ENCODE peak calls at places on chromosomes 3 and 15, in six cellular contexts. Q is HepG2, O is K562, C is A549, W is SK-N-SH, H is GM12878. R is an unnamed sample.

GRCh38 chr3:61632568-61633175 is 71.3 kb downstream of the PTPRG start:
- DNase-seq in Q (no peak), O (no peak), C (no peak), W (no peak), H (no peak), R (no peak)

GRCh38 chr3:134373278-134373941 is 837 bp downstream of the AMOTL2 start:
- DNase-seq in Q (peak), O (no peak), C (no peak), W (peak), H (no peak), R (peak)

GRCh38 chr3:127544151-127544805 is 46.3 kb downstream of the TPRA1 start:
- DNase-seq in Q (peak), O (peak), C (peak), W (peak), H (no peak), R (no peak)

GRCh38 chr15:86837631-86838030 is 758.0 kb downstream of the AGBL1 start:
- DNase-seq in Q (no peak), O (no peak), C (no peak), W (no peak), H (no peak), R (no peak)

GRCh38 chr15:56428821-56429458 is 36.0 kb downstream of the MNS1 start:
- DNase-seq in Q (peak), O (peak), C (peak), W (peak), H (peak), R (no peak)

GRCh38 chr15:100721758-100722550 is 119.6 kb downstream of the ASB7 start:
- DNase-seq in Q (peak), O (no peak), C (peak), W (no peak), H (no peak), R (peak)

GRCh38 chr15:29570121-29570930 is 251.9 kb downstream of the TJP1 start:
- DNase-seq in Q (no peak), O (no peak), C (no peak), W (peak), H (no peak), R (no peak)

GRCh38 chr3:155418426-155418825 is 124.9 kb upstream of the STRIT1 start:
- DNase-seq in Q (no peak), O (no peak), C (no peak), W (peak), H (no peak), R (no peak)

GRCh38 chr3:14132689-14133088 is 7.8 kb downstream of the TMEM43 start:
- DNase-seq in Q (no peak), O (no peak), C (no peak), W (no peak), H (no peak), R (no peak)

GRCh38 chr3:125624341-125624740 is 29.0 kb upstream of the OSBPL11 start:
- DNase-seq in Q (no peak), O (no peak), C (no peak), W (no peak), H (no peak), R (no peak)

GRCh38 chr15:96264801-96265515 is 65.5 kb upstream of the NR2F2 start:
- DNase-seq in Q (peak), O (peak), C (peak), W (no peak), H (no peak), R (no peak)

GRCh38 chr3:113002676-113003075 is 11.9 kb downstream of the GTPBP8 start:
- DNase-seq in Q (no peak), O (no peak), C (no peak), W (no peak), H (no peak), R (no peak)

GRCh38 chr3:45347329-45348000 is 40.9 kb upstream of the LARS2 start:
- DNase-seq in Q (no peak), O (no peak), C (no peak), W (no peak), H (no peak), R (no peak)

GRCh38 chr15:71414778-71415177 is 299.5 kb downstream of the THSD4 start:
- DNase-seq in Q (no peak), O (no peak), C (no peak), W (no peak), H (no peak), R (no peak)

GRCh38 chr15:71413419-71413818 is 298.1 kb downstream of the THSD4 start:
- DNase-seq in Q (no peak), O (no peak), C (no peak), W (no peak), H (no peak), R (no peak)

GRCh38 chr15:71410347-71410746 is 295.1 kb downstream of the THSD4 start:
- DNase-seq in Q (no peak), O (no peak), C (no peak), W (no peak), H (no peak), R (no peak)

GRCh38 chr15:71409541-71409940 is 294.3 kb downstream of the THSD4 start:
- DNase-seq in Q (no peak), O (no peak), C (no peak), W (no peak), H (no peak), R (no peak)

GRCh38 chr15:71411538-71412482 is 296.5 kb downstream of the THSD4 start:
- DNase-seq in Q (no peak), O (no peak), C (peak), W (no peak), H (no peak), R (no peak)
- H3K4me2 ChIP-seq in Q (no peak), O (no peak), C (peak), W (no peak), H (no peak), R (no peak)

GRCh38 chr3:193016437-193016887 is 98.8 kb upstream of the MB21D2 start:
- DNase-seq in Q (no peak), O (no peak), C (no peak), W (no peak), H (no peak), R (peak)
- TF ChIP-seq EP300 in Q (no peak), O (no peak), C (no peak), W (no peak), H (no peak), R (no peak)

GRCh38 chr3:151197981-151198767 is 4.8 kb downstream of the GPR171 start:
- DNase-seq in Q (peak), O (no peak), C (no peak), W (no peak), H (no peak), R (no peak)

GRCh38 chr3:151198849-151199248 is 4.2 kb downstream of the GPR171 start:
- DNase-seq in Q (no peak), O (no peak), C (no peak), W (no peak), H (no peak), R (no peak)

GRCh38 chr3:151201046-151201730 is 1.8 kb downstream of the GPR171 start:
- DNase-seq in Q (no peak), O (no peak), C (no peak), W (no peak), H (no peak), R (no peak)

GRCh38 chr3:151200586-151200985 is 2.4 kb downstream of the GPR171 start:
- DNase-seq in Q (no peak), O (no peak), C (no peak), W (no peak), H (no peak), R (no peak)

DNA sequence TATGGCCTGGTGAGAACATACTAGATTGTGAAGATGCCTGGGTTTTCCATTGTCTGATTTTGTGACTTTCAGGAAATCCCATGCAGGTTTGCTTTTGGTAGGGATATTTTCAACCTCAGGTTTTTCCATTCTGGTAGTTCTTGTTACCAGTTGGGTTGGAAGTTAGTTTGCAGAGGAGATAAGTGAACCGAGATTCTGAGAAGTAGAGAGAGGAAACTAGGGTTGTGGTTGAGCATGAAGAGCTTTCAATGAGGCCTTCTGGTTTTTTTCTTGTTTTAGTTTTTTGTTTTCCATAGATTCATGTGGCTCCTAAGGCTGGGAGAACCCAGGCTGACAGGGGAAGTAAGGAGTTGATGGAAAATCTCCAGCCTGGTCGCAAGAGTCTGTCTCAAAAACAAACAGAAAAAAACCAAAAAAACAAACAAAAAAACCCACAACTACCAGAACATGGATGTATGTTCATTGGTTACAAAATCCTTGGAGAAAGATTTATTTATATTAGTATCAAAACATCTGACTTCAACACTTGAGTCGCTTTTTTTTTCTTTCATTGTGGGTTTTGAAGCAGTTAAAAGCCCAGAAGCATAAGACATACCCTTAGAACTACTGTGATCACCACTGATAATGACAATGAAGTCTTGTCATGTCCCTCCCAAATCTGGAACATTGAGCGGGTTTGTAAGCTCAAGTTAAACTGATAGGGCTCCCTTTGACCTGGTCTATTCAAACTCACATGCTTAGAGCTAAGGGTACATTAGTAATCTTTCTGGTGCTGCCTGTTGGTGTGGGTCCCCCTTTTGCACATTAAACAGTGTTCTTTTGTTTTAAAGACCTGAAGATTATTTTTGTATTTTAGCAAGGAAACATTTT is 3.2 kb downstream of the GPR171 start:
- DNase-seq in Q (no peak), O (no peak), C (no peak), W (no peak), H (no peak), R (no peak)
- H3K4me2 ChIP-seq in Q (no peak), O (no peak), C (no peak), W (no peak), H (no peak), R (no peak)

GRCh38 chr3:46926871-46927717 is 49.5 kb downstream of the CCDC12 start:
- DNase-seq in Q (no peak), O (no peak), C (no peak), W (no peak), H (peak), R (no peak)
- TF ChIP-seq EP300 in Q (no peak), O (no peak), C (no peak), W (no peak), H (peak), R (no peak)